ENCODE peak calls at places on chromosomes 3 and 15, in eight cellular contexts. One of them, this sample, is unnamed.

GRCh38 chr3:27657404-27657803 is 64.7 kb downstream of the EOMES start:
- DNase-seq in BE2C: no peak
- DNase-seq in ELR: peak
- DNase-seq in ovary: no peak
- DNase-seq in choroid plexus epithelial cell: no peak
- DNase-seq in T-helper 2 cell: no peak
- DNase-seq in endothelial cell: no peak
- DNase-seq in NCI-H1105: no peak
- DNase-seq in this sample: peak

GRCh38 chr3:11803977-11804903 is 42.4 kb downstream of the TAMM41 start:
- DNase-seq in BE2C: peak
- DNase-seq in ELR: peak
- DNase-seq in ovary: peak
- DNase-seq in choroid plexus epithelial cell: peak
- DNase-seq in T-helper 2 cell: peak
- DNase-seq in endothelial cell: peak
- DNase-seq in NCI-H1105: peak
- DNase-seq in this sample: peak

GRCh38 chr15:41917767-41918430 is 24.0 kb upstream of the SPTBN5 start:
- DNase-seq in BE2C: peak
- DNase-seq in ELR: peak
- DNase-seq in ovary: no peak
- DNase-seq in choroid plexus epithelial cell: peak
- DNase-seq in T-helper 2 cell: no peak
- DNase-seq in endothelial cell: no peak
- DNase-seq in NCI-H1105: no peak
- DNase-seq in this sample: peak

GRCh38 chr15:34243226-34243625 is 18.4 kb downstream of the EMC4 start:
- DNase-seq in BE2C: no peak
- DNase-seq in ELR: no peak
- DNase-seq in ovary: no peak
- DNase-seq in choroid plexus epithelial cell: no peak
- DNase-seq in T-helper 2 cell: no peak
- DNase-seq in endothelial cell: no peak
- DNase-seq in NCI-H1105: no peak
- DNase-seq in this sample: no peak

GRCh38 chr15:43954181-43954621 is 127.4 kb downstream of the WDR76 start:
- DNase-seq in BE2C: no peak
- DNase-seq in ELR: peak
- DNase-seq in ovary: no peak
- DNase-seq in choroid plexus epithelial cell: no peak
- DNase-seq in T-helper 2 cell: no peak
- DNase-seq in endothelial cell: no peak
- DNase-seq in NCI-H1105: no peak
- DNase-seq in this sample: no peak

GRCh38 chr15:64096486-64097431 is 977 bp downstream of the SNX1 start:
- DNase-seq in BE2C: peak
- DNase-seq in ELR: peak
- DNase-seq in ovary: no peak
- DNase-seq in choroid plexus epithelial cell: peak
- DNase-seq in T-helper 2 cell: peak
- DNase-seq in endothelial cell: no peak
- DNase-seq in NCI-H1105: peak
- DNase-seq in this sample: peak

GRCh38 chr3:51945926-51946500 is 3.9 kb downstream of the PARP3 start:
- DNase-seq in BE2C: no peak
- DNase-seq in ELR: no peak
- DNase-seq in ovary: peak
- DNase-seq in choroid plexus epithelial cell: no peak
- DNase-seq in T-helper 2 cell: no peak
- DNase-seq in endothelial cell: no peak
- DNase-seq in NCI-H1105: no peak
- DNase-seq in this sample: peak

GRCh38 chr3:65412591-65412990 is 626.1 kb downstream of the MAGI1 start:
- DNase-seq in BE2C: peak
- DNase-seq in ELR: no peak
- DNase-seq in ovary: no peak
- DNase-seq in choroid plexus epithelial cell: peak
- DNase-seq in T-helper 2 cell: no peak
- DNase-seq in endothelial cell: peak
- DNase-seq in NCI-H1105: peak
- DNase-seq in this sample: no peak

GRCh38 chr3:172561894-172562664 is 38.8 kb upstream of the TNFSF10 start:
- DNase-seq in BE2C: no peak
- DNase-seq in ELR: no peak
- DNase-seq in ovary: no peak
- DNase-seq in choroid plexus epithelial cell: no peak
- DNase-seq in T-helper 2 cell: peak
- DNase-seq in endothelial cell: no peak
- DNase-seq in NCI-H1105: no peak
- DNase-seq in this sample: no peak

GRCh38 chr15:77865701-77866100 is 211.8 kb downstream of the TBC1D2B start:
- DNase-seq in BE2C: no peak
- DNase-seq in ELR: no peak
- DNase-seq in ovary: no peak
- DNase-seq in choroid plexus epithelial cell: no peak
- DNase-seq in T-helper 2 cell: no peak
- DNase-seq in endothelial cell: no peak
- DNase-seq in NCI-H1105: no peak
- DNase-seq in this sample: no peak

GRCh38 chr3:9028134-9028533 is 64.9 kb upstream of the RAD18 start:
- DNase-seq in BE2C: peak
- DNase-seq in ELR: no peak
- DNase-seq in ovary: peak
- DNase-seq in choroid plexus epithelial cell: peak
- DNase-seq in T-helper 2 cell: no peak
- DNase-seq in endothelial cell: no peak
- DNase-seq in NCI-H1105: peak
- DNase-seq in this sample: peak

GRCh38 chr3:52051444-52051843 is 4.9 kb downstream of the DUSP7 start:
- DNase-seq in BE2C: no peak
- DNase-seq in ELR: no peak
- DNase-seq in ovary: no peak
- DNase-seq in choroid plexus epithelial cell: no peak
- DNase-seq in T-helper 2 cell: no peak
- DNase-seq in endothelial cell: no peak
- DNase-seq in NCI-H1105: no peak
- DNase-seq in this sample: no peak

GRCh38 chr3:7876741-7877297 is 624.8 kb upstream of the LMCD1 start:
- DNase-seq in BE2C: no peak
- DNase-seq in ELR: no peak
- DNase-seq in ovary: no peak
- DNase-seq in choroid plexus epithelial cell: peak
- DNase-seq in T-helper 2 cell: peak
- DNase-seq in endothelial cell: no peak
- DNase-seq in NCI-H1105: no peak
- DNase-seq in this sample: no peak

GRCh38 chr3:49785565-49786356 is 581 bp downstream of the IP6K1 start:
- DNase-seq in BE2C: no peak
- DNase-seq in ELR: peak
- DNase-seq in ovary: no peak
- DNase-seq in choroid plexus epithelial cell: peak
- DNase-seq in T-helper 2 cell: peak
- DNase-seq in endothelial cell: peak
- DNase-seq in NCI-H1105: no peak
- DNase-seq in this sample: peak

GRCh38 chr3:36381311-36381956 is 1.1 kb downstream of the STAC start:
- DNase-seq in BE2C: no peak
- DNase-seq in ELR: no peak
- DNase-seq in ovary: no peak
- DNase-seq in choroid plexus epithelial cell: no peak
- DNase-seq in T-helper 2 cell: no peak
- DNase-seq in endothelial cell: no peak
- DNase-seq in NCI-H1105: no peak
- DNase-seq in this sample: no peak

GRCh38 chr3:37899711-37900306 is 38.1 kb downstream of the CTDSPL start:
- DNase-seq in BE2C: no peak
- DNase-seq in ELR: no peak
- DNase-seq in ovary: no peak
- DNase-seq in choroid plexus epithelial cell: no peak
- DNase-seq in T-helper 2 cell: no peak
- DNase-seq in endothelial cell: no peak
- DNase-seq in NCI-H1105: no peak
- DNase-seq in this sample: no peak

GRCh38 chr3:185831195-185831594 is 6.4 kb upstream of the IGF2BP2 start:
- DNase-seq in BE2C: no peak
- DNase-seq in ELR: no peak
- DNase-seq in ovary: no peak
- DNase-seq in choroid plexus epithelial cell: no peak
- DNase-seq in T-helper 2 cell: no peak
- DNase-seq in endothelial cell: no peak
- DNase-seq in NCI-H1105: no peak
- DNase-seq in this sample: no peak

GRCh38 chr3:108861401-108861800 is 38.8 kb downstream of the TRAT1 start:
- DNase-seq in BE2C: no peak
- DNase-seq in ELR: no peak
- DNase-seq in ovary: no peak
- DNase-seq in choroid plexus epithelial cell: no peak
- DNase-seq in T-helper 2 cell: no peak
- DNase-seq in endothelial cell: no peak
- DNase-seq in NCI-H1105: no peak
- DNase-seq in this sample: no peak

GRCh38 chr3:150744041-150745026 is 18.6 kb downstream of the SIAH2 start:
- DNase-seq in BE2C: no peak
- DNase-seq in ELR: no peak
- DNase-seq in ovary: no peak
- DNase-seq in choroid plexus epithelial cell: no peak
- DNase-seq in T-helper 2 cell: no peak
- DNase-seq in endothelial cell: no peak
- DNase-seq in NCI-H1105: no peak
- DNase-seq in this sample: no peak

GRCh38 chr15:70703483-70703882 is 59.9 kb downstream of the UACA start:
- DNase-seq in BE2C: no peak
- DNase-seq in ELR: peak
- DNase-seq in ovary: no peak
- DNase-seq in choroid plexus epithelial cell: no peak
- DNase-seq in T-helper 2 cell: no peak
- DNase-seq in endothelial cell: no peak
- DNase-seq in NCI-H1105: no peak
- DNase-seq in this sample: no peak

GRCh38 chr3:98737301-98737700 is 25.8 kb upstream of the ST3GAL6 start:
- DNase-seq in BE2C: no peak
- DNase-seq in ELR: no peak
- DNase-seq in ovary: no peak
- DNase-seq in choroid plexus epithelial cell: no peak
- DNase-seq in T-helper 2 cell: no peak
- DNase-seq in endothelial cell: no peak
- DNase-seq in NCI-H1105: no peak
- DNase-seq in this sample: no peak

GRCh38 chr3:40237892-40238571 is 71.5 kb upstream of the EIF1B start:
- DNase-seq in BE2C: no peak
- DNase-seq in ELR: peak
- DNase-seq in ovary: no peak
- DNase-seq in choroid plexus epithelial cell: peak
- DNase-seq in T-helper 2 cell: no peak
- DNase-seq in endothelial cell: peak
- DNase-seq in NCI-H1105: no peak
- DNase-seq in this sample: no peak

GRCh38 chr3:134312072-134312872 is 61.6 kb upstream of the RYK start:
- DNase-seq in BE2C: peak
- DNase-seq in ELR: peak
- DNase-seq in ovary: no peak
- DNase-seq in choroid plexus epithelial cell: peak
- DNase-seq in T-helper 2 cell: no peak
- DNase-seq in endothelial cell: peak
- DNase-seq in NCI-H1105: no peak
- DNase-seq in this sample: peak

GRCh38 chr15:25846377-25846776 is 16.8 kb downstream of the ATP10A start:
- DNase-seq in BE2C: no peak
- DNase-seq in ELR: no peak
- DNase-seq in ovary: no peak
- DNase-seq in choroid plexus epithelial cell: no peak
- DNase-seq in T-helper 2 cell: peak
- DNase-seq in endothelial cell: no peak
- DNase-seq in NCI-H1105: no peak
- DNase-seq in this sample: no peak

GRCh38 chr15:78006567-78007205 is 70.8 kb downstream of the TBC1D2B start:
- DNase-seq in BE2C: no peak
- DNase-seq in ELR: no peak
- DNase-seq in ovary: no peak
- DNase-seq in choroid plexus epithelial cell: no peak
- DNase-seq in T-helper 2 cell: no peak
- DNase-seq in endothelial cell: no peak
- DNase-seq in NCI-H1105: no peak
- DNase-seq in this sample: no peak

GRCh38 chr3:71504250-71505036 is 79.1 kb downstream of the FOXP1 start:
- DNase-seq in BE2C: no peak
- DNase-seq in ELR: peak
- DNase-seq in ovary: no peak
- DNase-seq in choroid plexus epithelial cell: peak
- DNase-seq in T-helper 2 cell: peak
- DNase-seq in endothelial cell: no peak
- DNase-seq in NCI-H1105: no peak
- DNase-seq in this sample: peak

GRCh38 chr3:28544831-28545230 is 196.2 kb upstream of the AZI2 start:
- DNase-seq in BE2C: no peak
- DNase-seq in ELR: no peak
- DNase-seq in ovary: no peak
- DNase-seq in choroid plexus epithelial cell: no peak
- DNase-seq in T-helper 2 cell: no peak
- DNase-seq in endothelial cell: no peak
- DNase-seq in NCI-H1105: no peak
- DNase-seq in this sample: no peak

GRCh38 chr3:38004415-38005075 is 14.0 kb downstream of the VILL start:
- DNase-seq in BE2C: peak
- DNase-seq in ELR: peak
- DNase-seq in ovary: peak
- DNase-seq in choroid plexus epithelial cell: peak
- DNase-seq in T-helper 2 cell: peak
- DNase-seq in endothelial cell: peak
- DNase-seq in NCI-H1105: no peak
- DNase-seq in this sample: peak

GRCh38 chr15:66145242-66146182 is 108.0 kb downstream of the MEGF11 start:
- DNase-seq in BE2C: peak
- DNase-seq in ELR: no peak
- DNase-seq in ovary: no peak
- DNase-seq in choroid plexus epithelial cell: no peak
- DNase-seq in T-helper 2 cell: no peak
- DNase-seq in endothelial cell: no peak
- DNase-seq in NCI-H1105: peak
- DNase-seq in this sample: peak

GRCh38 chr3:12755754-12756153 is 3.3 kb downstream of the TMEM40 start:
- DNase-seq in BE2C: no peak
- DNase-seq in ELR: no peak
- DNase-seq in ovary: no peak
- DNase-seq in choroid plexus epithelial cell: no peak
- DNase-seq in T-helper 2 cell: no peak
- DNase-seq in endothelial cell: no peak
- DNase-seq in NCI-H1105: no peak
- DNase-seq in this sample: no peak

GRCh38 chr3:43883729-43884396 is 193.1 kb downstream of the ABHD5 start:
- DNase-seq in BE2C: no peak
- DNase-seq in ELR: no peak
- DNase-seq in ovary: peak
- DNase-seq in choroid plexus epithelial cell: no peak
- DNase-seq in T-helper 2 cell: no peak
- DNase-seq in endothelial cell: no peak
- DNase-seq in NCI-H1105: peak
- DNase-seq in this sample: no peak

GRCh38 chr3:101133638-101134037 is 140.4 kb upstream of the ABI3BP start:
- DNase-seq in BE2C: no peak
- DNase-seq in ELR: no peak
- DNase-seq in ovary: no peak
- DNase-seq in choroid plexus epithelial cell: no peak
- DNase-seq in T-helper 2 cell: peak
- DNase-seq in endothelial cell: no peak
- DNase-seq in NCI-H1105: no peak
- DNase-seq in this sample: no peak

GRCh38 chr3:141845407-141846049 is 30.9 kb upstream of the ATP1B3 start:
- DNase-seq in BE2C: no peak
- DNase-seq in ELR: no peak
- DNase-seq in ovary: no peak
- DNase-seq in choroid plexus epithelial cell: peak
- DNase-seq in T-helper 2 cell: peak
- DNase-seq in endothelial cell: peak
- DNase-seq in NCI-H1105: no peak
- DNase-seq in this sample: no peak

GRCh38 chr3:149455366-149455765 is 19.1 kb upstream of the TM4SF4 start:
- DNase-seq in BE2C: no peak
- DNase-seq in ELR: no peak
- DNase-seq in ovary: no peak
- DNase-seq in choroid plexus epithelial cell: no peak
- DNase-seq in T-helper 2 cell: no peak
- DNase-seq in endothelial cell: no peak
- DNase-seq in NCI-H1105: no peak
- DNase-seq in this sample: no peak

This sample was measured in osteoblast.